ENCODE peak calls at places on chromosomes 1 and 21, in seven cellular contexts. K, U, L, S, E, M and A are unnamed samples.

GRCh38 chr1:1132928-1133750 is 17.2 kb upstream of the C1orf159 start:
- DNase-seq in K (no peak), U (no peak), L (no peak), S (no peak), E (no peak), M (no peak), A (peak; percentile 93)

GRCh38 chr1:86972262-86972661 is 57.8 kb downstream of the HS2ST1 start:
- DNase-seq in K (peak; percentile 85), U (no peak), L (no peak), S (no peak), E (no peak), M (no peak), A (no peak)

GRCh38 chr1:190583862-190584261 is 106.2 kb upstream of the BRINP3 start:
- DNase-seq in K (no peak), U (no peak), L (no peak), S (no peak), E (no peak), M (no peak), A (no peak)

GRCh38 chr1:151199860-151200581 is 1.7 kb downstream of the PIP5K1A start:
- DNase-seq in K (no peak), U (peak; percentile 18), L (peak; percentile 81), S (no peak), E (no peak), M (no peak), A (no peak)

GRCh38 chr1:46246548-46247432 is 773 bp upstream of the RAD54L start:
- DNase-seq in K (no peak), U (peak; percentile 67), L (peak; percentile 49), S (peak; percentile 41), E (peak; percentile 68), M (no peak), A (peak; percentile 89)

GRCh38 chr1:235822685-235823084 is 44.0 kb downstream of the LYST start:
- DNase-seq in K (no peak), U (no peak), L (no peak), S (no peak), E (no peak), M (no peak), A (no peak)

GRCh38 chr1:213761845-213762407 is 225.8 kb upstream of the PROX1 start:
- DNase-seq in K (no peak), U (no peak), L (no peak), S (no peak), E (peak; percentile 17), M (no peak), A (no peak)

GRCh38 chr1:202088216-202088615 is 34.5 kb upstream of the GPR37L1 start:
- DNase-seq in K (no peak), U (no peak), L (no peak), S (no peak), E (no peak), M (no peak), A (no peak)

GRCh38 chr1:15953294-15953771 is 22.6 kb downstream of the ZBTB17 start:
- DNase-seq in K (no peak), U (no peak), L (no peak), S (no peak), E (no peak), M (no peak), A (peak; percentile 73)

GRCh38 chr1:93628682-93629081 is 53.0 kb downstream of the BCAR3 start:
- DNase-seq in K (no peak), U (no peak), L (no peak), S (no peak), E (no peak), M (no peak), A (no peak)

GRCh38 chr1:37606481-37607263 is 10.9 kb upstream of the GNL2 start:
- DNase-seq in K (no peak), U (no peak), L (peak; percentile 12), S (no peak), E (no peak), M (no peak), A (no peak)

GRCh38 chr1:226201029-226201593 is 14.6 kb upstream of the ACBD3 start:
- DNase-seq in K (no peak), U (peak; percentile 79), L (no peak), S (peak; percentile 68), E (no peak), M (no peak), A (no peak)

GRCh38 chr1:21759818-21760217 is 23.1 kb downstream of the USP48 start:
- DNase-seq in K (no peak), U (no peak), L (no peak), S (no peak), E (no peak), M (no peak), A (no peak)

GRCh38 chr21:24444736-24445135 is 1162.5 kb downstream of the MRPL39 start:
- DNase-seq in K (no peak), U (no peak), L (no peak), S (no peak), E (no peak), M (no peak), A (no peak)

GRCh38 chr21:17513214-17514123 is 626 bp downstream of the CXADR start:
- DNase-seq in K (peak; percentile 55), U (peak; percentile 57), L (no peak), S (peak; percentile 18), E (peak; percentile 24), M (no peak), A (peak; percentile 76)

GRCh38 chr1:29392486-29393450 is 156.4 kb downstream of the PTPRU start:
- DNase-seq in K (no peak), U (no peak), L (no peak), S (no peak), E (no peak), M (no peak), A (no peak)

GRCh38 chr1:5990913-5991783 is 1.1 kb downstream of the NPHP4 start:
- DNase-seq in K (no peak), U (peak; percentile 49), L (peak; percentile 36), S (peak; percentile 60), E (peak; percentile 31), M (no peak), A (peak; percentile 85)

GRCh38 chr21:46118871-46119564 is 21.1 kb downstream of the COL6A2 start:
- DNase-seq in K (no peak), U (no peak), L (no peak), S (no peak), E (peak; percentile 9), M (no peak), A (peak; percentile 62)

GRCh38 chr1:212774584-212774983 is 17.0 kb downstream of the NSL1 start:
- DNase-seq in K (no peak), U (no peak), L (no peak), S (no peak), E (no peak), M (no peak), A (no peak)

GRCh38 chr1:51518033-51518729 is 885 bp downstream of the EPS15 start:
- DNase-seq in K (peak; percentile 61), U (peak; percentile 75), L (no peak), S (peak; percentile 61), E (peak; percentile 28), M (no peak), A (peak; percentile 78)

GRCh38 chr1:156845055-156845952 is 13.6 kb downstream of the INSRR start:
- DNase-seq in K (no peak), U (no peak), L (no peak), S (peak; percentile 60), E (peak; percentile 57), M (no peak), A (no peak)

GRCh38 chr1:94713472-94714141 is 106.5 kb upstream of the SLC44A3 start:
- DNase-seq in K (no peak), U (no peak), L (peak; percentile 94), S (no peak), E (no peak), M (no peak), A (peak; percentile 84)

GRCh38 chr21:36713746-36714145 is 14.8 kb downstream of the SIM2 start:
- DNase-seq in K (no peak), U (no peak), L (no peak), S (no peak), E (no peak), M (no peak), A (no peak)

GRCh38 chr21:38244407-38244787 is 12.4 kb upstream of the KCNJ15 start:
- DNase-seq in K (no peak), U (no peak), L (peak; percentile 18), S (no peak), E (no peak), M (no peak), A (no peak)

GRCh38 chr1:26789953-26790352 is 2.2 kb downstream of the PIGV start:
- DNase-seq in K (no peak), U (no peak), L (no peak), S (no peak), E (no peak), M (no peak), A (no peak)

GRCh38 chr1:101161619-101162018 is 75.2 kb upstream of the S1PR1 start:
- DNase-seq in K (no peak), U (no peak), L (no peak), S (no peak), E (no peak), M (no peak), A (no peak)

GRCh38 chr1:64909021-64909420 is 57.3 kb downstream of the JAK1 start:
- DNase-seq in K (no peak), U (no peak), L (no peak), S (no peak), E (no peak), M (no peak), A (no peak)

GRCh38 chr1:199083680-199084079 is 444.8 kb downstream of the PTPRC start:
- DNase-seq in K (no peak), U (no peak), L (peak; percentile 6), S (no peak), E (no peak), M (no peak), A (no peak)

GRCh38 chr1:54417123-54417522 is 10.9 kb upstream of the SSBP3 start:
- DNase-seq in K (no peak), U (no peak), L (no peak), S (no peak), E (no peak), M (no peak), A (no peak)

GRCh38 chr1:45566722-45567121 is 16.1 kb downstream of the AKR1A1 start:
- DNase-seq in K (no peak), U (no peak), L (no peak), S (no peak), E (no peak), M (no peak), A (peak; percentile 87)

GRCh38 chr1:218488986-218489385 is 143.8 kb downstream of the TGFB2 start:
- DNase-seq in K (no peak), U (no peak), L (no peak), S (no peak), E (no peak), M (no peak), A (no peak)

GRCh38 chr1:111516008-111516535 is 12.6 kb upstream of the ADORA3 start:
- DNase-seq in K (no peak), U (peak; percentile 55), L (peak; percentile 53), S (peak; percentile 77), E (no peak), M (no peak), A (no peak)

GRCh38 chr1:89762801-89763648 is 57.8 kb upstream of the LRRC8D start:
- DNase-seq in K (peak; percentile 72), U (peak; percentile 87), L (peak; percentile 71), S (peak; percentile 85), E (peak; percentile 90), M (peak; percentile 55), A (peak; percentile 95)

GRCh38 chr1:153626929-153627796 is at the start of gene S100A13:
- DNase-seq in K (peak; percentile 71), U (peak; percentile 67), L (peak; percentile 97), S (peak; percentile 37), E (no peak), M (no peak), A (peak; percentile 94)